ENCODE peak calls at places on chromosomes 7 and 10, in six cellular contexts. J is heart left ventricle; Y is CD8-positive, alpha-beta T cell; T is heart right ventricle; K is MM.1S; A is stomach. L is an unnamed sample.
A peak's percentile ranks its signal among the peaks of the same experiment; 100 is the strongest.

GRCh38 chr7:49243521-49243920 is 319.2 kb downstream of the CDC14C start:
- DNase-seq in T (no peak), K (no peak), A (no peak), Y (no peak), J (no peak), L (no peak)

GRCh38 chr7:12549106-12549505 is 21.4 kb upstream of the SCIN start:
- DNase-seq in T (no peak), K (no peak), Y (no peak), J (no peak), A (no peak), L (no peak)

GRCh38 chr7:42237891-42238531 is 1.0 kb upstream of the GLI3 start:
- DNase-seq in Y (no peak), A (no peak), T (peak; percentile 76), J (peak; percentile 76), K (peak; percentile 39), L (peak; percentile 48)

GRCh38 chr7:3893789-3894153 is 592.7 kb downstream of the SDK1 start:
- DNase-seq in Y (no peak), J (no peak), K (no peak), T (no peak), A (no peak), L (no peak)

GRCh38 chr7:95046494-95047240 is 139.3 kb downstream of the PPP1R9A start:
- DNase-seq in J (no peak), K (no peak), Y (no peak), T (no peak), A (no peak), L (no peak)

GRCh38 chr7:55367283-55367840 is 2.2 kb downstream of the LANCL2 start:
- DNase-seq in A (no peak), K (no peak), J (no peak), Y (no peak), T (no peak), L (no peak)

GRCh38 chr7:150971242-150972048 is 6.7 kb downstream of the KCNH2 start:
- DNase-seq in A (no peak), K (no peak), T (peak; percentile 60), Y (no peak), J (peak; percentile 83), L (no peak)

GRCh38 chr10:18254086-18254485 is 113.9 kb downstream of the CACNB2 start:
- DNase-seq in J (no peak), Y (no peak), K (no peak), A (no peak), T (no peak), L (no peak)

GRCh38 chr7:45595809-45596664 is 21.9 kb downstream of the ADCY1 start:
- DNase-seq in J (no peak), Y (no peak), T (no peak), K (no peak), A (peak; percentile 16), L (no peak)

GRCh38 chr10:24952701-24953349 is 419 bp upstream of the PRTFDC1 start:
- DNase-seq in K (peak; percentile 14), Y (peak; percentile 25), J (peak; percentile 47), T (peak; percentile 65), A (peak; percentile 45), L (peak; percentile 48)

GRCh38 chr10:97207756-97208346 is 22.1 kb upstream of the SLIT1 start:
- DNase-seq in A (no peak), J (no peak), T (no peak), Y (no peak), K (no peak), L (no peak)

GRCh38 chr10:86681047-86681446 is 12.7 kb downstream of the LDB3 start:
- DNase-seq in A (peak; percentile 46), Y (no peak), J (peak; percentile 84), T (peak; percentile 77), K (no peak), L (no peak)

GRCh38 chr10:72158174-72158573 is 57.6 kb upstream of the ANAPC16 start:
- DNase-seq in J (no peak), K (no peak), Y (no peak), A (no peak), T (no peak), L (no peak)

GRCh38 chr10:123081896-123082295 is 53.9 kb upstream of the HMX3 start:
- DNase-seq in K (no peak), Y (no peak), T (no peak), J (no peak), A (no peak), L (no peak)

GRCh38 chr10:126646101-126646500 is 24.4 kb downstream of the C10orf90 start:
- DNase-seq in A (no peak), T (no peak), J (no peak), K (no peak), Y (no peak), L (no peak)

GRCh38 chr7:157278167-157278790 is 58.5 kb upstream of the DNAJB6 start:
- DNase-seq in Y (no peak), A (no peak), J (no peak), K (no peak), T (no peak), L (no peak)

GRCh38 chr7:140518370-140519006 is 39.2 kb upstream of the MKRN1 start:
- DNase-seq in Y (no peak), A (no peak), J (no peak), T (peak; percentile 15), K (no peak), L (no peak)

GRCh38 chr10:63713191-63714144 is 192.3 kb downstream of the REEP3 start:
- DNase-seq in A (peak; percentile 78), T (peak; percentile 85), J (peak; percentile 79), Y (no peak), K (no peak), L (peak; percentile 85)

GRCh38 chr10:71747808-71748523 is 25.4 kb downstream of the VSIR start:
- DNase-seq in Y (no peak), K (no peak), A (no peak), T (peak; percentile 30), J (peak; percentile 66), L (peak; percentile 79)

GRCh38 chr10:71547290-71547689 is 150.6 kb downstream of the CDH23 start:
- DNase-seq in A (peak; percentile 28), Y (no peak), T (no peak), J (no peak), K (no peak), L (no peak)

GRCh38 chr10:69045441-69046300 is 42.2 kb upstream of the SRGN start:
- DNase-seq in T (no peak), A (no peak), Y (peak; percentile 6), K (peak; percentile 76), J (no peak), L (no peak)

GRCh38 chr7:106126170-106126938 is 14.2 kb upstream of the SYPL1 start:
- DNase-seq in T (no peak), Y (no peak), J (no peak), K (no peak), A (peak; percentile 38), L (no peak)

GRCh38 chr7:57423768-57424167 is 26.2 kb upstream of the ZNF716 start:
- DNase-seq in A (no peak), J (no peak), K (no peak), Y (no peak), T (no peak), L (no peak)

GRCh38 chr10:10644317-10645111 is 373.2 kb upstream of the CELF2 start:
- DNase-seq in A (no peak), K (no peak), T (no peak), Y (no peak), J (peak; percentile 35), L (no peak)

GRCh38 chr10:10647331-10647730 is 370.3 kb upstream of the CELF2 start:
- DNase-seq in J (no peak), T (no peak), K (no peak), A (no peak), Y (no peak), L (no peak)

GRCh38 chr10:10642741-10643280 is 374.9 kb upstream of the CELF2 start:
- DNase-seq in T (peak; percentile 70), J (peak; percentile 63), Y (no peak), A (no peak), K (no peak), L (no peak)
- H3K9me3 ChIP-seq in T (no peaks in the 10 kb centered on the region), J (no peaks in the 10 kb centered on the region), Y (no peaks in the 10 kb centered on the region), A (no peaks in the 10 kb centered on the region), K (no peaks in the 10 kb centered on the region), L (no peaks in the 10 kb centered on the region)

DNA sequence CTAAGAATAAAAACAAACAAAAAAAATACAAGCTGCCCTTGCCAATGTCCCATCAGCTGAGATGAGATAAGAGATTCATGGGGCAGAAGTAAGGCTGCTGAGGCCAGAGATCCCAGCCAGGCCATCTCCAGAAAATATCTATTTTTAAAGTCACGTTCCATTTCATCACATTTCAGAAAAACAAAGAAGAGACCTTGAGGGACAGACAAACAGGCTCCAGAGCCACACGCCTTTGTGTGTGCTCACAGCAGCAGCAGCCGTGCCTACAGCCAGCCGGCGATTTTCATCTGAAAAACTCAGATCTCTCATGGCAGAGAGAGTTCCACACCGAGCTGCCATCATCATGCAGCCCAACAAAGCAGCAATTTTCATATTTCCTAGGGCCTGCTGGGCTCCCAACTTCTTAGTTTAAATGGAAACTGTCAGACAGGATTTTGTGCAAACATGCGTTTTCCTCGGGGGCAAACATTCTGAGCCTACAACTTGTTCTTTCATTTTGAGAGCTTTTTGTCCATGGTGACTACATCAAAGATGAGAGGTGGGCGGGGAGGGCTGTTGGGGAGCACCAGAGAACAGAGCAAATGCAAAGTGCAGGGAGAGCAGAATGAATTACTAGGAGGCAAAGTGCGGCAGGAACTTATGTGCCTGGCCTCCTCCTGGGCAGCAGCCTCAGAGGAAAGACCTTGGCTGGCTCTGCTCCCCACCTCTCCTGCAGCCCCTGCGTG is 38.8 kb downstream of the DLG5 start:
- DNase-seq in K (no peak), T (no peak), J (no peak), Y (no peak), A (no peak), L (no peak)
- H3K4me3 ChIP-seq in K (no peak overlapping the region), T (peak overlapping the region; percentile 10), J (peak overlapping the region; percentile 19), Y (no peak overlapping the region), A (no peak overlapping the region), L (no peak overlapping the region)

GRCh38 chr10:133130602-133131001 is 29.4 kb upstream of the KNDC1 start:
- DNase-seq in Y (no peak), T (no peak), J (no peak), K (no peak), A (no peak), L (no peak)
- H3K4me1 ChIP-seq in Y (no peaks in the 10 kb centered on the region), T (no peaks in the 10 kb centered on the region), J (no peaks in the 10 kb centered on the region), K (no peaks in the 10 kb centered on the region), A (no peaks in the 10 kb centered on the region), L (no peaks in the 10 kb centered on the region)

DNA sequence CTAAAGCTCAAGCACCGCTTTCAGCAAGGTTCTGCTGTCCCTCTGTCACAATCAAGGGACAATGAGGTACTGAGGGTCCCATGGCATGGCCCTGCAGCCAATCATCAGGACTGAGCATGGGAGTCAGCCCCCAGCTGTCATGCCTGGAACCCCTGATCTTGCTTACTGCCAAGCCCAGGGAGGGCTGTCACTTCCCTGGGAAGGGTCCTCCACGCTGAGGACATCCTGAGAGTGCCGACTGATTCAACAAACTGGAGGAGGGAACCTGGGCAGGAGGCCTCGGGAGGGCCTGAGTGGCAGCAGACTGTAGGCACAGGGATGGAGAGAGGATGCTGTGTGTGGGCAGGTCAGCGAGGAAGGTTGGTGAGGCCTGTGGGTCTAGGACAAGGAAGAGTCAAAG is 154.3 kb downstream of the ZNF248 start:
- DNase-seq in K (no peak), A (no peak), T (no peak), Y (no peak), J (no peak), L (no peak)
- H3K9me3 ChIP-seq in K (no peaks in the 10 kb centered on the region), A (no peaks in the 10 kb centered on the region), T (no peaks in the 10 kb centered on the region), Y (no peaks in the 10 kb centered on the region), J (no peaks in the 10 kb centered on the region), L (peaks cover 43% of the 10 kb centered on the region)